ENCODE peak calls at places on chromosome 4, in four cellular contexts. One of them, this sample, is unnamed.

GRCh38 chr4:155759372-155760252 is 791 bp downstream of the GUCY1B1 start:
- DNase-seq in stomach: peak
- DNase-seq in neuronal stem cell: peak
- DNase-seq in CD4-positive, alpha-beta memory T cell: no peak
- DNase-seq in this sample: no peak

GRCh38 chr4:93217423-93217822 is 611.1 kb upstream of the ATOH1 start:
- DNase-seq in stomach: no peak
- DNase-seq in neuronal stem cell: peak
- DNase-seq in CD4-positive, alpha-beta memory T cell: no peak
- DNase-seq in this sample: no peak

GRCh38 chr4:147103403-147103946 is 157.8 kb upstream of the TTC29 start:
- DNase-seq in stomach: no peak
- DNase-seq in neuronal stem cell: no peak
- DNase-seq in CD4-positive, alpha-beta memory T cell: no peak
- DNase-seq in this sample: no peak

GRCh38 chr4:92636038-92636825 is 332.5 kb downstream of the GRID2 start:
- DNase-seq in stomach: no peak
- DNase-seq in neuronal stem cell: no peak
- DNase-seq in CD4-positive, alpha-beta memory T cell: no peak
- DNase-seq in this sample: no peak

GRCh38 chr4:56215901-56216300 is 171.4 kb downstream of the AASDH start:
- DNase-seq in stomach: peak
- DNase-seq in neuronal stem cell: no peak
- DNase-seq in CD4-positive, alpha-beta memory T cell: no peak
- DNase-seq in this sample: no peak

GRCh38 chr4:110518889-110519490 is 43.0 kb downstream of the ENPEP start:
- DNase-seq in stomach: no peak
- DNase-seq in neuronal stem cell: no peak
- DNase-seq in CD4-positive, alpha-beta memory T cell: peak
- DNase-seq in this sample: no peak

GRCh38 chr4:154709550-154709949 is 34.2 kb upstream of the LRAT start:
- DNase-seq in stomach: no peak
- DNase-seq in neuronal stem cell: no peak
- DNase-seq in CD4-positive, alpha-beta memory T cell: no peak
- DNase-seq in this sample: no peak

GRCh38 chr4:16439003-16439402 is 212.7 kb upstream of the TAPT1 start:
- DNase-seq in stomach: no peak
- DNase-seq in neuronal stem cell: no peak
- DNase-seq in CD4-positive, alpha-beta memory T cell: no peak
- DNase-seq in this sample: no peak

GRCh38 chr4:189090174-189090814 is 850.4 kb upstream of the FRG1 start:
- DNase-seq in stomach: no peak
- DNase-seq in neuronal stem cell: peak
- DNase-seq in CD4-positive, alpha-beta memory T cell: no peak
- DNase-seq in this sample: no peak

GRCh38 chr4:137961051-137961438 is 281.1 kb downstream of the SLC7A11 start:
- DNase-seq in stomach: no peak
- DNase-seq in neuronal stem cell: no peak
- DNase-seq in CD4-positive, alpha-beta memory T cell: no peak
- DNase-seq in this sample: peak

GRCh38 chr4:157280673-157281072 is 60.1 kb downstream of the GRIA2 start:
- DNase-seq in stomach: no peak
- DNase-seq in neuronal stem cell: no peak
- DNase-seq in CD4-positive, alpha-beta memory T cell: no peak
- DNase-seq in this sample: no peak

GRCh38 chr4:24657768-24658617 is 73.6 kb upstream of the DHX15 start:
- DNase-seq in stomach: peak
- DNase-seq in neuronal stem cell: no peak
- DNase-seq in CD4-positive, alpha-beta memory T cell: no peak
- DNase-seq in this sample: no peak

GRCh38 chr4:62706423-62706822 is 1506.3 kb downstream of the ADGRL3 start:
- DNase-seq in stomach: no peak
- DNase-seq in neuronal stem cell: no peak
- DNase-seq in CD4-positive, alpha-beta memory T cell: no peak
- DNase-seq in this sample: no peak

GRCh38 chr4:173410106-173410505 is 11.2 kb upstream of the SCRG1 start:
- DNase-seq in stomach: no peak
- DNase-seq in neuronal stem cell: no peak
- DNase-seq in CD4-positive, alpha-beta memory T cell: no peak
- DNase-seq in this sample: no peak

GRCh38 chr4:80086296-80086695 is 13.3 kb upstream of the ANTXR2 start:
- DNase-seq in stomach: no peak
- DNase-seq in neuronal stem cell: no peak
- DNase-seq in CD4-positive, alpha-beta memory T cell: no peak
- DNase-seq in this sample: no peak

GRCh38 chr4:187016101-187016500 is 292.4 kb upstream of the FAT1 start:
- DNase-seq in stomach: no peak
- DNase-seq in neuronal stem cell: no peak
- DNase-seq in CD4-positive, alpha-beta memory T cell: no peak
- DNase-seq in this sample: no peak

GRCh38 chr4:142262956-142263355 is 583.1 kb downstream of the INPP4B start:
- DNase-seq in stomach: no peak
- DNase-seq in neuronal stem cell: peak
- DNase-seq in CD4-positive, alpha-beta memory T cell: no peak
- DNase-seq in this sample: no peak

GRCh38 chr4:82561745-82562552 is at the start of gene TMEM150C:
- DNase-seq in stomach: no peak
- DNase-seq in neuronal stem cell: peak
- DNase-seq in CD4-positive, alpha-beta memory T cell: no peak
- DNase-seq in this sample: peak

GRCh38 chr4:14196141-14196540 is 568.6 kb upstream of the BOD1L1 start:
- DNase-seq in stomach: peak
- DNase-seq in neuronal stem cell: peak
- DNase-seq in CD4-positive, alpha-beta memory T cell: no peak
- DNase-seq in this sample: no peak

GRCh38 chr4:146998157-146998556 is 52.5 kb upstream of the TTC29 start:
- DNase-seq in stomach: no peak
- DNase-seq in neuronal stem cell: no peak
- DNase-seq in CD4-positive, alpha-beta memory T cell: no peak
- DNase-seq in this sample: no peak

GRCh38 chr4:133150643-133151300 is 1.7 kb downstream of the PCDH10 start:
- DNase-seq in stomach: no peak
- DNase-seq in neuronal stem cell: no peak
- DNase-seq in CD4-positive, alpha-beta memory T cell: no peak
- DNase-seq in this sample: no peak

GRCh38 chr4:133148690-133149363 is at the start of gene PCDH10:
- DNase-seq in stomach: peak
- DNase-seq in neuronal stem cell: peak
- DNase-seq in CD4-positive, alpha-beta memory T cell: no peak
- DNase-seq in this sample: peak

GRCh38 chr4:133149932-133150642 is 993 bp downstream of the PCDH10 start:
- DNase-seq in stomach: no peak
- DNase-seq in neuronal stem cell: no peak
- DNase-seq in CD4-positive, alpha-beta memory T cell: no peak
- DNase-seq in this sample: no peak

GRCh38 chr4:133147922-133148689 is 988 bp upstream of the PCDH10 start:
- DNase-seq in stomach: no peak
- DNase-seq in neuronal stem cell: peak
- DNase-seq in CD4-positive, alpha-beta memory T cell: no peak
- DNase-seq in this sample: no peak

DNA sequence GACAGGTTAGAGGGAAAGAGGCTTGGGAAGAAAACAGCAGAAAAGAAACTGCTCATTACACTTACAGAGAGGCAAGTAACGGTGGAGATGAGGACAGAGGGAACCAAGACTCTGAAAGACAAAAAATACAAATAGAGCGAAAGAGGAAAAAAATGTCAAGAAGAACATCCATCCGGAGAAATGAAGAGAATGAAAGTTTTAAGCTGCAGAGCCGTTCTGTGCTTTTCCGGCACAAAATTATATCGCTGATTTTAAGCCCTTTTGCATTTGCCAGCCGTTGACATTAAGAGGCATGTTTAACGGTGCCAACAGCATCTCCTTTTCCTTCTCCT is 236 bp downstream of the PCDH10 start:
- DNase-seq in stomach: no peak
- DNase-seq in neuronal stem cell: no peak
- DNase-seq in CD4-positive, alpha-beta memory T cell: no peak
- DNase-seq in this sample: no peak
- H3K4me3 ChIP-seq in stomach: peak
- H3K4me3 ChIP-seq in neuronal stem cell: peak
- H3K4me3 ChIP-seq in CD4-positive, alpha-beta memory T cell: no peak
- H3K4me3 ChIP-seq in this sample: peak

GRCh38 chr4:151675366-151676060 is 85.3 kb downstream of the GATB start:
- DNase-seq in stomach: no peak
- DNase-seq in neuronal stem cell: no peak
- DNase-seq in CD4-positive, alpha-beta memory T cell: no peak
- DNase-seq in this sample: no peak
- H3K4me3 ChIP-seq in stomach: no peak
- H3K4me3 ChIP-seq in neuronal stem cell: no peak
- H3K4me3 ChIP-seq in CD4-positive, alpha-beta memory T cell: no peak
- H3K4me3 ChIP-seq in this sample: no peak

GRCh38 chr4:77586953-77587383 is 18.7 kb upstream of the CXCL13 start:
- DNase-seq in stomach: no peak
- DNase-seq in neuronal stem cell: no peak
- DNase-seq in CD4-positive, alpha-beta memory T cell: peak
- DNase-seq in this sample: peak
- H3K4me3 ChIP-seq in stomach: no peak
- H3K4me3 ChIP-seq in neuronal stem cell: no peak
- H3K4me3 ChIP-seq in CD4-positive, alpha-beta memory T cell: no peak
- H3K4me3 ChIP-seq in this sample: no peak

GRCh38 chr4:575281-576141 is 584 bp downstream of the TMEM271 start:
- DNase-seq in stomach: no peak
- DNase-seq in neuronal stem cell: peak
- DNase-seq in CD4-positive, alpha-beta memory T cell: no peak
- DNase-seq in this sample: no peak
- H3K4me3 ChIP-seq in stomach: peak
- H3K4me3 ChIP-seq in neuronal stem cell: peak
- H3K4me3 ChIP-seq in CD4-positive, alpha-beta memory T cell: no peak
- H3K4me3 ChIP-seq in this sample: no peak

DNA sequence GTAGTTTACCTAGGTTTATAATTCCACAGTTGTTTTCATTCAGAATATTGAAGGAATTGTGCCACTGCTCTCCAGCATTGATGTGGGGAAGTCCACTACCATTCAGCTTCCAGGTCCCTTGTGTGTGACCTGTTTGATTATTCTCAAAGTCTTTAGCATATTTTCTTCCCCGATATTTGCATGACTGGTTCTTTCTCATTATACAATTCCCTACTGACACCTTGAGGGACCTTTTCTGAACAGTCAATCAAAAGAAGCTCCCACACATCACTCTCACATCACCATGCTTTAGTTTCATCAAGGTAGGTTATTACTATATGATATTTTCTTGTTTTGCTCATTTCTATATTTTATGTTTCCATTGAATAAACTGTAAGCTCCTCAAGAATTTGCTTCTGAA is 44.1 kb downstream of the SLC39A8 start:
- DNase-seq in stomach: no peak
- DNase-seq in neuronal stem cell: no peak
- DNase-seq in CD4-positive, alpha-beta memory T cell: no peak
- DNase-seq in this sample: no peak
- H3K4me3 ChIP-seq in stomach: no peak
- H3K4me3 ChIP-seq in neuronal stem cell: no peak
- H3K4me3 ChIP-seq in CD4-positive, alpha-beta memory T cell: no peak
- H3K4me3 ChIP-seq in this sample: no peak

DNA sequence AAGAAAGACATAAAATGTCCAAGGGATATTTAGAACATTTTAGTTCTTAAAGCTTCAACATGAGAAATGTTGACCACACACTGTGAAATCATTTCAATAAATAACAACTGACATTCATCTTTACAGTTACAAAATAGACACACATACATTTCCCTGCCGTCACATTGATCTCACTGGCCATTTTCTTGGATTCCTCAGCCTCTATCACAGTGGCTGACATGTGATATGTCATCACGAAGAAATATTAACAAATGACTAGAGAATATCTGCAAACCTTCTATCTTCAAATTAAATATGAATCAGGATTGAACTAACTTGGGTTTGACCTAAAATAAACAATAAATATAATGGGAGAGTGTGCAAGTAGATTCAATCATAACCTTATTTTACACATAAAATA is 1.8 kb downstream of the CXCL2 start:
- DNase-seq in stomach: no peak
- DNase-seq in neuronal stem cell: no peak
- DNase-seq in CD4-positive, alpha-beta memory T cell: no peak
- DNase-seq in this sample: no peak
- H3K4me3 ChIP-seq in stomach: no peak
- H3K4me3 ChIP-seq in neuronal stem cell: no peak
- H3K4me3 ChIP-seq in CD4-positive, alpha-beta memory T cell: no peak
- H3K4me3 ChIP-seq in this sample: no peak

GRCh38 chr4:144645102-144645469 is 870 bp upstream of the HHIP start:
- DNase-seq in stomach: no peak
- DNase-seq in neuronal stem cell: no peak
- DNase-seq in CD4-positive, alpha-beta memory T cell: no peak
- DNase-seq in this sample: no peak

GRCh38 chr4:144646523-144647094 is 653 bp downstream of the HHIP start:
- DNase-seq in stomach: no peak
- DNase-seq in neuronal stem cell: no peak
- DNase-seq in CD4-positive, alpha-beta memory T cell: no peak
- DNase-seq in this sample: no peak

GRCh38 chr4:144647095-144647959 is 1.4 kb downstream of the HHIP start:
- DNase-seq in stomach: no peak
- DNase-seq in neuronal stem cell: no peak
- DNase-seq in CD4-positive, alpha-beta memory T cell: no peak
- DNase-seq in this sample: no peak

GRCh38 chr4:144644368-144645101 is 1.4 kb upstream of the HHIP start:
- DNase-seq in stomach: no peak
- DNase-seq in neuronal stem cell: no peak
- DNase-seq in CD4-positive, alpha-beta memory T cell: no peak
- DNase-seq in this sample: no peak

DNA sequence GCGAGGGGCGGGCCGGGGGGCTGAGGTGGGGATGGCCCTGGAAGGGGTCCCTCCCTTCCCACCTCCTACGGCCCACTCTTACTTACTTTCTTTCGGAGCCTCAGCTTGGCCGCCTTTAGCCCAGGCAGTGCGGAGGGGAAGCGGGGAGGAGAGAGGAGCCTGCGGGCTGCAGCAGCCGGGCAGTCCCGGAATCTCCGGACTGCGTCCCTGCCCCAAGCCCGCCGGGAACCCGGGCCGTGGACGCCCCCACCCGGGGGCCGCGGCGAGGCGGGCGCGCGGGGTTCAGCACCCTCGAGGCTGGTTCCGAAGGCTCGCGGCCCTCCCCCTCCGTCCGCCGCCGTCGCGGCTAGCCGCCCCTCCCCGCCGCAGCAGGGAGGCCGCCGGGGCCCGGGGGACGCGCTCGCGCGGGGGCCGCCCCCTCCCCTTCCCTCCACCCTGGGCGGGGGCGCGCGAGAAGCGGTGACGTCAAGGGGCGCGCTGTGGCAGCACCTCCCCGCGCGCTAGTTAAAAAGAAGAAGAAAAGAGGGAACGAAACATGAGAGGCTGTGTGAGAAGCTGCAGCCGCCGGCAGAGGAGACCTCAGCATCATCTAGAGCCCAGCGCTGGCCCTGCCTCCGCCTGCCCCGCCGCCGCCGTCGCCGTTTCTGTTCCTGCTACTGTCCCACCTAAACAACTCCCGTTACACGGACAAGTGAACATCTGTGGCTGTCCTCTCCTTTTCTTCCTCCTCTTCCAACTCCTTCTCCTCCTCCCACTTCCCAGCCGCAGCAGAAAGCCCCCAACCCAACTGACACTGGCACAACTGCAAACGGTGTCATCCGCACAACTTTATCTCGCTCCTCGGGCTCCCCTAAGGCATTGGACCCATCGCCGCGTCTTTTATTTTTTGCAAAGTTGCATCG is at the start of gene HHIP:
- DNase-seq in stomach: peak
- DNase-seq in neuronal stem cell: no peak
- DNase-seq in CD4-positive, alpha-beta memory T cell: no peak
- DNase-seq in this sample: no peak
- H3K4me3 ChIP-seq in stomach: peak
- H3K4me3 ChIP-seq in neuronal stem cell: peak
- H3K4me3 ChIP-seq in CD4-positive, alpha-beta memory T cell: no peak
- H3K4me3 ChIP-seq in this sample: peak